ENCODE peak calls at places on chromosomes 16 and 17, in four cellular contexts. C is activated CD8-positive, alpha-beta T cell treated with anti-CD3 and anti-CD28 coated beads, Interleukin-2, amount 10 ng/mL, durations not matched to agents 7 days and 5 days; Z is retina; V is NCI-H510A treated with DMSO at 0.1 percent for 48 hours. Y is an unnamed sample.

GRCh38 chr16:54268340-54268739 is 18.2 kb downstream of the IRX3 start:
- DNase-seq in C (no peak), Z (no peak), V (no peak), Y (no peak)

GRCh38 chr17:33288954-33289353 is 4.1 kb downstream of the ASIC2 start:
- DNase-seq in C (no peak), Z (no peak), V (no peak), Y (no peak)

GRCh38 chr16:65524997-65525396 is 403.1 kb upstream of the CDH11 start:
- DNase-seq in C (no peak), Z (no peak), V (no peak), Y (peak)

GRCh38 chr16:27401768-27402568 is at the start of gene IL21R:
- DNase-seq in C (peak), Z (peak), V (peak), Y (peak)

GRCh38 chr17:59381716-59382570 is 50.5 kb downstream of the YPEL2 start:
- DNase-seq in C (no peak), Z (no peak), V (peak), Y (no peak)

GRCh38 chr17:39750131-39751015 is 12.6 kb downstream of the GRB7 start:
- DNase-seq in C (no peak), Z (no peak), V (no peak), Y (no peak)

GRCh38 chr16:2473425-2473926 is 1.5 kb upstream of the TBC1D24 start:
- DNase-seq in C (no peak), Z (peak), V (no peak), Y (no peak)

GRCh38 chr16:57277586-57277985 is 6.9 kb downstream of the PLLP start:
- DNase-seq in C (peak), Z (no peak), V (no peak), Y (peak)

GRCh38 chr16:85055503-85056210 is 28.1 kb downstream of the KIAA0513 start:
- DNase-seq in C (peak), Z (no peak), V (no peak), Y (peak)

GRCh38 chr16:30582611-30583340 is 2.7 kb downstream of the ZNF785 start:
- DNase-seq in C (no peak), Z (no peak), V (no peak), Y (no peak)

GRCh38 chr17:56125830-56126819 is 27.1 kb upstream of the ANKFN1 start:
- DNase-seq in C (peak), Z (peak), V (peak), Y (peak)

GRCh38 chr16:49889725-49890397 is 33.9 kb upstream of the ZNF423 start:
- DNase-seq in C (no peak), Z (no peak), V (no peak), Y (peak)

GRCh38 chr16:72996291-72997062 is 51.5 kb downstream of the ZFHX3 start:
- DNase-seq in C (no peak), Z (no peak), V (peak), Y (no peak)

GRCh38 chr16:30567991-30568638 is 3.4 kb downstream of the ZNF688 start:
- DNase-seq in C (peak), Z (no peak), V (peak), Y (peak)

GRCh38 chr16:69593756-69594155 is 28.0 kb downstream of the NFAT5 start:
- DNase-seq in C (no peak), Z (no peak), V (no peak), Y (no peak)

GRCh38 chr17:78781339-78782304 is at the start of gene CYTH1:
- DNase-seq in C (peak), Z (peak), V (peak), Y (peak)

GRCh38 chr17:75892556-75893224 is 4.1 kb downstream of the TRIM65 start:
- DNase-seq in C (no peak), Z (no peak), V (no peak), Y (no peak)

GRCh38 chr17:36938566-36939058 is 1.3 kb downstream of the LHX1 start:
- DNase-seq in C (no peak), Z (peak), V (no peak), Y (no peak)

GRCh38 chr16:58363746-58364393 is 28.4 kb upstream of the GINS3 start:
- DNase-seq in C (no peak), Z (no peak), V (no peak), Y (no peak)

GRCh38 chr16:85431431-85432124 is 181.5 kb upstream of the GSE1 start:
- DNase-seq in C (no peak), Z (peak), V (no peak), Y (no peak)

GRCh38 chr17:44210342-44211192 is 8.9 kb downstream of the UBTF start:
- DNase-seq in C (peak), Z (peak), V (peak), Y (peak)

GRCh38 chr17:50163846-50164696 is 1.7 kb upstream of the SGCA start:
- DNase-seq in C (no peak), Z (no peak), V (no peak), Y (no peak)

GRCh38 chr17:56819431-56820145 is 14.1 kb downstream of the C17orf67 start:
- DNase-seq in C (peak), Z (peak), V (peak), Y (peak)

GRCh38 chr17:6686026-6686425 is 27.1 kb downstream of the SLC13A5 start:
- DNase-seq in C (no peak), Z (no peak), V (no peak), Y (no peak)

GRCh38 chr17:49739662-49740271 is 24.2 kb downstream of the FAM117A start:
- DNase-seq in C (peak), Z (no peak), V (peak), Y (peak)

GRCh38 chr16:27174007-27174406 is 29.3 kb upstream of the KDM8 start:
- DNase-seq in C (peak), Z (no peak), V (peak), Y (no peak)

GRCh38 chr17:9937164-9937835 is 32.2 kb upstream of the RCVRN start:
- DNase-seq in C (no peak), Z (no peak), V (no peak), Y (peak)

GRCh38 chr16:3046506-3047386 is at the start of gene MMP25:
- DNase-seq in C (peak), Z (no peak), V (no peak), Y (no peak)

GRCh38 chr17:2011421-2012371 is 13.4 kb downstream of the RTN4RL1 start:
- DNase-seq in C (no peak), Z (peak), V (no peak), Y (peak)

GRCh38 chr16:22192261-22193133 is 13.6 kb upstream of the EEF2K start:
- DNase-seq in C (peak), Z (peak), V (peak), Y (peak)

GRCh38 chr17:66737524-66737923 is 97.4 kb upstream of the CACNG5 start:
- DNase-seq in C (no peak), Z (peak), V (peak), Y (peak)

Y was measured in fibroblast of mammary gland.